ENCODE peak calls at places on chromosomes 6 and 20, in eight cellular contexts. L is activated CD4-positive, alpha-beta T cell treated with anti-CD3 and anti-CD28 coated beads, Interleukin-2, amount 50 U/mL, for 1 hour; Z is body of pancreas; Q is CD8-positive, alpha-beta memory T cell; G is cardiac fibroblast; B is CD8-positive, alpha-beta T cell; E is frontal cortex; P is naive thymus-derived CD8-positive, alpha-beta T cell. K is an unnamed sample.

GRCh38 chr20:12358006-12358654 is 440.4 kb downstream of the BTBD3 start:
- DNase-seq in L (no peak), Z (no peak), Q (no peak), G (peak), B (no peak), E (no peak), P (no peak), K (no peak)

GRCh38 chr20:7798176-7798575 is 142.1 kb downstream of the HAO1 start:
- DNase-seq in L (no peak), Z (no peak), Q (no peak), G (peak), B (no peak), E (no peak), P (no peak), K (no peak)

GRCh38 chr6:43757966-43758616 is 11.9 kb upstream of the VEGFA start:
- DNase-seq in L (no peak), Z (peak), Q (no peak), G (no peak), B (no peak), E (no peak), P (no peak), K (no peak)

GRCh38 chr6:30238178-30238795 is 25.1 kb upstream of the TRIM26 start:
- DNase-seq in L (peak), Z (no peak), Q (peak), G (peak), B (no peak), E (no peak), P (no peak), K (no peak)

GRCh38 chr6:14360565-14360964 is 243.0 kb downstream of the CD83 start:
- DNase-seq in L (no peak), Z (no peak), Q (no peak), G (no peak), B (no peak), E (no peak), P (no peak), K (no peak)

GRCh38 chr20:33460711-33461110 is 17.1 kb upstream of the SNTA1 start:
- DNase-seq in L (no peak), Z (no peak), Q (no peak), G (no peak), B (no peak), E (no peak), P (no peak), K (no peak)

GRCh38 chr6:131400782-131401496 is 172.1 kb upstream of the ARG1 start:
- DNase-seq in L (no peak), Z (no peak), Q (no peak), G (no peak), B (no peak), E (no peak), P (no peak), K (no peak)

GRCh38 chr6:141548969-141549368 is 583.8 kb upstream of the GJE1 start:
- DNase-seq in L (no peak), Z (no peak), Q (no peak), G (peak), B (no peak), E (no peak), P (no peak), K (no peak)

GRCh38 chr6:36052092-36052491 is 24.5 kb downstream of the MAPK14 start:
- DNase-seq in L (no peak), Z (no peak), Q (no peak), G (no peak), B (no peak), E (no peak), P (no peak), K (no peak)

K was measured in stomach.